ENCODE peak calls at places on chromosomes 11 and 22, in four cellular contexts. Q, I, T and P are unnamed samples.

GRCh38 chr11:82858556-82859091 is 41.6 kb downstream of the PRCP start:
- DNase-seq in Q (no peak), I (peak; percentile 82), T (no peak), P (no peak)

GRCh38 chr11:65844231-65844872 is 10.6 kb downstream of the SNX32 start:
- DNase-seq in Q (no peak), I (no peak), T (no peak), P (no peak)

GRCh38 chr22:39908737-39909136 is 7.9 kb downstream of the GRAP2 start:
- DNase-seq in Q (no peak), I (no peak), T (no peak), P (no peak)

GRCh38 chr11:126491092-126491491 is 135.6 kb downstream of the ST3GAL4 start:
- DNase-seq in Q (no peak), I (no peak), T (no peak), P (no peak)

GRCh38 chr11:21572210-21572609 is 620.7 kb upstream of the ANO5 start:
- DNase-seq in Q (no peak), I (no peak), T (no peak), P (no peak)

GRCh38 chr11:95545116-95545875 is 244.3 kb downstream of the FAM76B start:
- DNase-seq in Q (no peak), I (no peak), T (no peak), P (no peak)

GRCh38 chr11:33942954-33943353 is 51.1 kb upstream of the LMO2 start:
- DNase-seq in Q (no peak), I (peak; percentile 61), T (no peak), P (no peak)

GRCh38 chr22:26762503-26763170 is 105.2 kb downstream of the MIAT start:
- DNase-seq in Q (no peak), I (no peak), T (no peak), P (peak; percentile 25)

GRCh38 chr11:114782650-114783310 is 104.5 kb downstream of the NXPE2 start:
- DNase-seq in Q (no peak), I (no peak), T (no peak), P (no peak)

GRCh38 chr11:63478896-63479295 is 12.1 kb downstream of the PLAAT5 start:
- DNase-seq in Q (peak; percentile 70), I (peak; percentile 41), T (peak; percentile 30), P (peak; percentile 19)

GRCh38 chr11:65329503-65329902 is 4.1 kb upstream of the DPF2 start:
- DNase-seq in Q (no peak), I (no peak), T (no peak), P (no peak)

GRCh38 chr11:134589155-134589554 is 177.1 kb upstream of the B3GAT1 start:
- DNase-seq in Q (no peak), I (no peak), T (no peak), P (no peak)

GRCh38 chr11:65695459-65696241 is 16.4 kb upstream of the KAT5 start:
- DNase-seq in Q (peak; percentile 93), I (no peak), T (no peak), P (no peak)

GRCh38 chr11:129696309-129696989 is 119.2 kb upstream of the TMEM45B start:
- DNase-seq in Q (no peak), I (no peak), T (no peak), P (no peak)

GRCh38 chr11:18312663-18313420 is 9.1 kb downstream of the HPS5 start:
- DNase-seq in Q (no peak), I (peak; percentile 64), T (no peak), P (peak; percentile 69)

GRCh38 chr11:1546536-1547466 is 25.3 kb downstream of the DUSP8 start:
- DNase-seq in Q (peak; percentile 60), I (no peak), T (no peak), P (no peak)

GRCh38 chr11:114970908-114971645 is 292.8 kb downstream of the NXPE2 start:
- DNase-seq in Q (no peak), I (no peak), T (no peak), P (no peak)

GRCh38 chr11:134356656-134357544 is 25.1 kb downstream of the GLB1L2 start:
- DNase-seq in Q (no peak), I (no peak), T (no peak), P (no peak)

GRCh38 chr11:81907996-81908395 is 825.7 kb downstream of the FAM181B start:
- DNase-seq in Q (no peak), I (no peak), T (no peak), P (no peak)

GRCh38 chr11:116221351-116221750 is 551.4 kb downstream of the BUD13 start:
- DNase-seq in Q (no peak), I (no peak), T (no peak), P (no peak)

GRCh38 chr11:76788661-76789442 is 5.7 kb downstream of the TSKU start:
- DNase-seq in Q (no peak), I (no peak), T (no peak), P (peak; percentile 98)

GRCh38 chr11:65546217-65546958 is 11.8 kb downstream of the LTBP3 start:
- DNase-seq in Q (peak; percentile 88), I (no peak), T (no peak), P (no peak)

GRCh38 chr11:3942160-3942955 is 86.9 kb downstream of the STIM1 start:
- DNase-seq in Q (no peak), I (no peak), T (no peak), P (no peak)

GRCh38 chr22:47071078-47071811 is 308.8 kb downstream of the TBC1D22A start:
- DNase-seq in Q (no peak), I (no peak), T (no peak), P (no peak)

GRCh38 chr22:28989484-28989883 is 72.1 kb downstream of the C22orf31 start:
- DNase-seq in Q (no peak), I (no peak), T (no peak), P (no peak)

GRCh38 chr22:45877036-45877380 is 100.0 kb downstream of the WNT7B start:
- DNase-seq in Q (no peak), I (no peak), T (no peak), P (no peak)

GRCh38 chr22:40588726-40589125 is 47.8 kb downstream of the MRTFA start:
- DNase-seq in Q (no peak), I (no peak), T (no peak), P (no peak)

GRCh38 chr11:65446446-65447277 is 24.1 kb downstream of the NEAT1 start:
- DNase-seq in Q (no peak), I (no peak), T (no peak), P (no peak)

GRCh38 chr22:24389680-24390079 is 37.7 kb upstream of the ADORA2A start:
- DNase-seq in Q (no peak), I (no peak), T (no peak), P (no peak)

GRCh38 chr11:134947556-134947955 is 535.5 kb upstream of the B3GAT1 start:
- DNase-seq in Q (no peak), I (no peak), T (no peak), P (no peak)

GRCh38 chr22:23376256-23376655 is 195.9 kb downstream of the BCR start:
- DNase-seq in Q (no peak), I (no peak), T (no peak), P (no peak)

GRCh38 chr11:45724145-45724544 is 58.7 kb upstream of the CHST1 start:
- DNase-seq in Q (no peak), I (no peak), T (no peak), P (no peak)

GRCh38 chr22:50483977-50484853 is 2.4 kb upstream of the MIOX start:
- DNase-seq in Q (no peak), I (no peak), T (no peak), P (no peak)

GRCh38 chr22:29031236-29031982 is 30.2 kb downstream of the C22orf31 start:
- DNase-seq in Q (no peak), I (peak; percentile 82), T (no peak), P (no peak)

GRCh38 chr11:68377389-68377795 is 65.0 kb downstream of the LRP5 start:
- DNase-seq in Q (no peak), I (no peak), T (no peak), P (no peak)

GRCh38 chr22:49668402-49668801 is 159.3 kb downstream of the BRD1 start:
- DNase-seq in Q (no peak), I (no peak), T (no peak), P (no peak)

GRCh38 chr11:35288817-35289541 is 130.4 kb downstream of the SLC1A2 start:
- DNase-seq in Q (no peak), I (peak; percentile 80), T (no peak), P (no peak)

GRCh38 chr22:24789516-24789915 is 15.0 kb upstream of the PIWIL3 start:
- DNase-seq in Q (no peak), I (no peak), T (no peak), P (no peak)

GRCh38 chr11:37352485-37352884 is 754.4 kb upstream of the RAG2 start:
- DNase-seq in Q (no peak), I (no peak), T (no peak), P (no peak)

GRCh38 chr11:68447015-68447801 is 13.3 kb upstream of the PPP6R3 start:
- DNase-seq in Q (peak; percentile 70), I (no peak), T (peak; percentile 10), P (no peak)